ENCODE peak calls at places on chromosomes 1 and 21, in six cellular contexts. One of them, this sample, is unnamed.

GRCh38 chr1:206693029-206693428 is 8.3 kb downstream of the MAPKAPK2 start:
- DNase-seq in left ventricle myocardium inferior: peak; percentile 90
- DNase-seq in colonic mucosa: no peak
- DNase-seq in IMR-90: peak; percentile 85
- DNase-seq in mammary epithelial cell: no peak
- DNase-seq in neuronal stem cell: no peak
- DNase-seq in this sample: no peak

GRCh38 chr1:236575523-236575922 is 28.8 kb downstream of the HEATR1 start:
- DNase-seq in left ventricle myocardium inferior: no peak
- DNase-seq in colonic mucosa: no peak
- DNase-seq in IMR-90: peak; percentile 47
- DNase-seq in mammary epithelial cell: no peak
- DNase-seq in neuronal stem cell: no peak
- DNase-seq in this sample: no peak

GRCh38 chr1:195105773-195106172 is 1502.5 kb downstream of the KCNT2 start:
- DNase-seq in left ventricle myocardium inferior: no peak
- DNase-seq in colonic mucosa: no peak
- DNase-seq in IMR-90: peak; percentile 10
- DNase-seq in mammary epithelial cell: no peak
- DNase-seq in neuronal stem cell: no peak
- DNase-seq in this sample: no peak

GRCh38 chr1:209041936-209042335 is 541.6 kb upstream of the CAMK1G start:
- DNase-seq in left ventricle myocardium inferior: no peak
- DNase-seq in colonic mucosa: no peak
- DNase-seq in IMR-90: no peak
- DNase-seq in mammary epithelial cell: peak; percentile 39
- DNase-seq in neuronal stem cell: no peak
- DNase-seq in this sample: no peak

GRCh38 chr1:17075470-17076255 is 21.8 kb upstream of the SDHB start:
- DNase-seq in left ventricle myocardium inferior: no peak
- DNase-seq in colonic mucosa: peak; percentile 51
- DNase-seq in IMR-90: no peak
- DNase-seq in mammary epithelial cell: no peak
- DNase-seq in neuronal stem cell: no peak
- DNase-seq in this sample: no peak

GRCh38 chr1:9317591-9318331 is 25.1 kb downstream of the SPSB1 start:
- DNase-seq in left ventricle myocardium inferior: peak; percentile 34
- DNase-seq in colonic mucosa: no peak
- DNase-seq in IMR-90: peak; percentile 74
- DNase-seq in mammary epithelial cell: no peak
- DNase-seq in neuronal stem cell: no peak
- DNase-seq in this sample: no peak

GRCh38 chr21:46399686-46400085 is 59.0 kb upstream of the DIP2A start:
- DNase-seq in left ventricle myocardium inferior: no peak
- DNase-seq in colonic mucosa: no peak
- DNase-seq in IMR-90: no peak
- DNase-seq in mammary epithelial cell: peak; percentile 24
- DNase-seq in neuronal stem cell: no peak
- DNase-seq in this sample: no peak

GRCh38 chr1:174262747-174263241 is 103.5 kb downstream of the RABGAP1L start:
- DNase-seq in left ventricle myocardium inferior: no peak
- DNase-seq in colonic mucosa: no peak
- DNase-seq in IMR-90: peak; percentile 65
- DNase-seq in mammary epithelial cell: peak; percentile 70
- DNase-seq in neuronal stem cell: peak; percentile 31
- DNase-seq in this sample: peak; percentile 28

GRCh38 chr1:40880813-40881549 is 18.8 kb upstream of the CITED4 start:
- DNase-seq in left ventricle myocardium inferior: no peak
- DNase-seq in colonic mucosa: no peak
- DNase-seq in IMR-90: no peak
- DNase-seq in mammary epithelial cell: peak; percentile 82
- DNase-seq in neuronal stem cell: no peak
- DNase-seq in this sample: no peak

GRCh38 chr21:42734323-42734971 is 81.0 kb downstream of the PDE9A start:
- DNase-seq in left ventricle myocardium inferior: no peak
- DNase-seq in colonic mucosa: no peak
- DNase-seq in IMR-90: no peak
- DNase-seq in mammary epithelial cell: no peak
- DNase-seq in neuronal stem cell: no peak
- DNase-seq in this sample: no peak

GRCh38 chr1:104238991-104239390 is 489.3 kb downstream of the AMY1C start:
- DNase-seq in left ventricle myocardium inferior: no peak
- DNase-seq in colonic mucosa: no peak
- DNase-seq in IMR-90: no peak
- DNase-seq in mammary epithelial cell: no peak
- DNase-seq in neuronal stem cell: peak; percentile 32
- DNase-seq in this sample: no peak

GRCh38 chr1:151574575-151575529 is 34.7 kb downstream of the TUFT1 start:
- DNase-seq in left ventricle myocardium inferior: no peak
- DNase-seq in colonic mucosa: peak; percentile 27
- DNase-seq in IMR-90: peak; percentile 87
- DNase-seq in mammary epithelial cell: peak; percentile 60
- DNase-seq in neuronal stem cell: no peak
- DNase-seq in this sample: no peak

GRCh38 chr1:10756842-10757241 is 39.6 kb downstream of the CASZ1 start:
- DNase-seq in left ventricle myocardium inferior: no peak
- DNase-seq in colonic mucosa: no peak
- DNase-seq in IMR-90: no peak
- DNase-seq in mammary epithelial cell: no peak
- DNase-seq in neuronal stem cell: no peak
- DNase-seq in this sample: no peak

GRCh38 chr1:10760566-10761502 is 35.6 kb downstream of the CASZ1 start:
- DNase-seq in left ventricle myocardium inferior: no peak
- DNase-seq in colonic mucosa: no peak
- DNase-seq in IMR-90: no peak
- DNase-seq in mammary epithelial cell: no peak
- DNase-seq in neuronal stem cell: no peak
- DNase-seq in this sample: no peak

GRCh38 chr1:10762153-10762523 is 34.3 kb downstream of the CASZ1 start:
- DNase-seq in left ventricle myocardium inferior: no peak
- DNase-seq in colonic mucosa: no peak
- DNase-seq in IMR-90: no peak
- DNase-seq in mammary epithelial cell: no peak
- DNase-seq in neuronal stem cell: no peak
- DNase-seq in this sample: no peak

GRCh38 chr1:10761503-10762152 is 34.8 kb downstream of the CASZ1 start:
- DNase-seq in left ventricle myocardium inferior: no peak
- DNase-seq in colonic mucosa: peak; percentile 71
- DNase-seq in IMR-90: no peak
- DNase-seq in mammary epithelial cell: no peak
- DNase-seq in neuronal stem cell: no peak
- DNase-seq in this sample: peak; percentile 65

DNA sequence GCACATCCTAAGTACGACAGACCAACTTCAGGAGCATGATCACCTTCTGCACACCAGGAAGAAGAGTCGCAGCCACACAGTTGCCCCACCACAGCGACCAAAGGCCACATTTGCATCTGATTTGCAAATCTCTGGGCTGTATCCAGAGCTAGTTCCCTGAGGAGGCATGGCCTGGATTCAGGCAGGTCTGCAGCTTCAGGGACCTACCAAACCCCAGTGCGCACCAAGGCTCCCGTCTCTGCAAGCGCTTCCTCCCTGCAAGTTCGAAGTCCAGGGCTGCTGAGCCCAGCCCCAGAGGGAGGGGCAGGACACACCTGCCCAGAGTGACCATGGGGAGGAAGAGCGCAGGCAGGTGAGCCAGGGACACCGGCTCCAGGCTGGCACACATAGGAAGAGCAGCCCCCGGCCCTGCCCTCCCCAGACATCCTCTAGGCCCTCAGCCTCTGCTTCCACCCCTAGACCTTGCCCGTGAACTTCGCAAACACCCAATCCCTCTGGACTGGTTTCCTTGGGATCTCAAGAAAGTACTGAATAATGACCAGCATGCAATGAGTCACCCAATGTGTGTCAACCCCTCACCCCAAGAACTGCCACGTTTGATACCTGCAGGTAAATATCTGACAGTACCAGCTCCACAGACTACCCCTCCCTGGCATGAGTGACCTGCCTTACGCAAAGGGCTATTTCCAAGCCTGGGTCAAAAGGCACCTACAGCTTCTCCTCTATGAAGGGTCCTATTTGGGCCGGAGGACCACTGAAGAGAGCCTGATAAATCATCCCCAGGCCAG is 36.8 kb downstream of the CASZ1 start:
- DNase-seq in left ventricle myocardium inferior: no peak
- DNase-seq in colonic mucosa: peak; percentile 92
- DNase-seq in IMR-90: no peak
- DNase-seq in mammary epithelial cell: no peak
- DNase-seq in neuronal stem cell: no peak
- DNase-seq in this sample: peak; percentile 94
- H3K4me1 ChIP-seq in left ventricle myocardium inferior: peaks cover 98% of the 10 kb centered on the region
- H3K4me1 ChIP-seq in colonic mucosa: peaks cover 41% of the 10 kb centered on the region
- H3K4me1 ChIP-seq in IMR-90: no peaks in the 10 kb centered on the region
- H3K4me1 ChIP-seq in mammary epithelial cell: peaks cover 9% of the 10 kb centered on the region
- H3K4me1 ChIP-seq in neuronal stem cell: peaks cover 21% of the 10 kb centered on the region
- H3K4me1 ChIP-seq in this sample: peaks cover 74% of the 10 kb centered on the region

GRCh38 chr1:33338495-33339211 is 17.8 kb upstream of the A3GALT2 start:
- DNase-seq in left ventricle myocardium inferior: peak; percentile 57
- DNase-seq in colonic mucosa: no peak
- DNase-seq in IMR-90: peak; percentile 87
- DNase-seq in mammary epithelial cell: peak; percentile 75
- DNase-seq in neuronal stem cell: no peak
- DNase-seq in this sample: no peak
- H3K4me1 ChIP-seq in left ventricle myocardium inferior: peaks cover 100% of the 10 kb centered on the region
- H3K4me1 ChIP-seq in colonic mucosa: peaks cover 28% of the 10 kb centered on the region
- H3K4me1 ChIP-seq in IMR-90: peaks cover 52% of the 10 kb centered on the region
- H3K4me1 ChIP-seq in mammary epithelial cell: peaks cover 95% of the 10 kb centered on the region
- H3K4me1 ChIP-seq in neuronal stem cell: peaks cover 58% of the 10 kb centered on the region
- H3K4me1 ChIP-seq in this sample: peaks cover 80% of the 10 kb centered on the region

DNA sequence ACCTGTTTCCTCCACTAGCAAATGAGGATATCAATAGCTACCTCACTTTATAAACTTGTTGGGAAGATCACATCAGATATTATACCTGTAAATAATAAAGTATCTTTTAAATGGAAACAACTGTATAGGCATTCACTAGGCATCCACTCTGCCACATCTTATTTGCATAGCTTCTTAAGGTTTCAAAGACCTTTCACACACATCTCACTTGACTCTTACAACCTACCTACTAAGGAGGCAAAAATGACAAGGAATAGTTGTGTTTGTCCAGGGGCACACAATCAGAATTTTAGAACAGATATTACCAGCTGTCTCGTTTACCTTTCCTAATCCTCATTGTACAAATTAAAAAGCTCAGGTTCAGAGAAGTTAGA is 51.5 kb downstream of the VANGL2 start:
- DNase-seq in left ventricle myocardium inferior: no peak
- DNase-seq in colonic mucosa: no peak
- DNase-seq in IMR-90: no peak
- DNase-seq in mammary epithelial cell: no peak
- DNase-seq in neuronal stem cell: no peak
- DNase-seq in this sample: no peak
- H3K4me1 ChIP-seq in left ventricle myocardium inferior: peaks cover 5% of the 10 kb centered on the region
- H3K4me1 ChIP-seq in colonic mucosa: peaks cover 11% of the 10 kb centered on the region
- H3K4me1 ChIP-seq in IMR-90: no peaks in the 10 kb centered on the region
- H3K4me1 ChIP-seq in mammary epithelial cell: no peaks in the 10 kb centered on the region
- H3K4me1 ChIP-seq in neuronal stem cell: no peaks in the 10 kb centered on the region
- H3K4me1 ChIP-seq in this sample: no peaks in the 10 kb centered on the region

GRCh38 chr1:247561711-247562110 is 12.8 kb downstream of the GCSAML start:
- DNase-seq in left ventricle myocardium inferior: no peak
- DNase-seq in colonic mucosa: no peak
- DNase-seq in IMR-90: no peak
- DNase-seq in mammary epithelial cell: no peak
- DNase-seq in neuronal stem cell: no peak
- DNase-seq in this sample: no peak
- H3K4me1 ChIP-seq in left ventricle myocardium inferior: no peaks in the 10 kb centered on the region
- H3K4me1 ChIP-seq in colonic mucosa: no peaks in the 10 kb centered on the region
- H3K4me1 ChIP-seq in IMR-90: no peaks in the 10 kb centered on the region
- H3K4me1 ChIP-seq in mammary epithelial cell: no peaks in the 10 kb centered on the region
- H3K4me1 ChIP-seq in neuronal stem cell: no peaks in the 10 kb centered on the region
- H3K4me1 ChIP-seq in this sample: no peaks in the 10 kb centered on the region

DNA sequence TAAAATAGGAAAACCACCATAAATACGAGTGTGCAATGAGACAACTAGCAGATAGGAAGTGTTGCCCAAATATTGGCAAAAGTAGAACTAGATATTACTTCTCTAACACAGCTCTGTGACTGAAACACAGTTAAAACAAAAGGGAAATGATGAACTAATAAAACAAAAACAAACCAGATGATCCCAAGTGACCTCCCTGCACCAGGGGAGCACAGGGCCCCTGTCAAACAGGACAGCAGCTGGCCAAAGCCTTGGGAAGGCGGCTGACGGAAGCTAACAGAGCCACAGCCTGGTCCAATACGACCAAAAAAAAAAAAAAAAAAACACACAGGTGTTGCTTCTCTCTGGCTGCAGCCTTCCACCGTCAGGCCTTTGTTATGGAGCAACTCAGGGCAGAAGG is 17.8 kb downstream of the ZBTB17 start:
- DNase-seq in left ventricle myocardium inferior: no peak
- DNase-seq in colonic mucosa: no peak
- DNase-seq in IMR-90: no peak
- DNase-seq in mammary epithelial cell: no peak
- DNase-seq in neuronal stem cell: no peak
- DNase-seq in this sample: no peak
- H3K4me1 ChIP-seq in left ventricle myocardium inferior: peaks cover 67% of the 10 kb centered on the region
- H3K4me1 ChIP-seq in colonic mucosa: no peaks in the 10 kb centered on the region
- H3K4me1 ChIP-seq in IMR-90: peaks cover 23% of the 10 kb centered on the region
- H3K4me1 ChIP-seq in mammary epithelial cell: peaks cover 22% of the 10 kb centered on the region
- H3K4me1 ChIP-seq in neuronal stem cell: peaks cover 12% of the 10 kb centered on the region
- H3K4me1 ChIP-seq in this sample: peaks cover 6% of the 10 kb centered on the region

GRCh38 chr1:245172026-245172425 is 17.2 kb downstream of the KIF26B start:
- DNase-seq in left ventricle myocardium inferior: no peak
- DNase-seq in colonic mucosa: no peak
- DNase-seq in IMR-90: no peak
- DNase-seq in mammary epithelial cell: no peak
- DNase-seq in neuronal stem cell: no peak
- DNase-seq in this sample: no peak
- H3K4me1 ChIP-seq in left ventricle myocardium inferior: no peaks in the 10 kb centered on the region
- H3K4me1 ChIP-seq in colonic mucosa: no peaks in the 10 kb centered on the region
- H3K4me1 ChIP-seq in IMR-90: no peaks in the 10 kb centered on the region
- H3K4me1 ChIP-seq in mammary epithelial cell: no peaks in the 10 kb centered on the region
- H3K4me1 ChIP-seq in neuronal stem cell: no peaks in the 10 kb centered on the region
- H3K4me1 ChIP-seq in this sample: no peaks in the 10 kb centered on the region

DNA sequence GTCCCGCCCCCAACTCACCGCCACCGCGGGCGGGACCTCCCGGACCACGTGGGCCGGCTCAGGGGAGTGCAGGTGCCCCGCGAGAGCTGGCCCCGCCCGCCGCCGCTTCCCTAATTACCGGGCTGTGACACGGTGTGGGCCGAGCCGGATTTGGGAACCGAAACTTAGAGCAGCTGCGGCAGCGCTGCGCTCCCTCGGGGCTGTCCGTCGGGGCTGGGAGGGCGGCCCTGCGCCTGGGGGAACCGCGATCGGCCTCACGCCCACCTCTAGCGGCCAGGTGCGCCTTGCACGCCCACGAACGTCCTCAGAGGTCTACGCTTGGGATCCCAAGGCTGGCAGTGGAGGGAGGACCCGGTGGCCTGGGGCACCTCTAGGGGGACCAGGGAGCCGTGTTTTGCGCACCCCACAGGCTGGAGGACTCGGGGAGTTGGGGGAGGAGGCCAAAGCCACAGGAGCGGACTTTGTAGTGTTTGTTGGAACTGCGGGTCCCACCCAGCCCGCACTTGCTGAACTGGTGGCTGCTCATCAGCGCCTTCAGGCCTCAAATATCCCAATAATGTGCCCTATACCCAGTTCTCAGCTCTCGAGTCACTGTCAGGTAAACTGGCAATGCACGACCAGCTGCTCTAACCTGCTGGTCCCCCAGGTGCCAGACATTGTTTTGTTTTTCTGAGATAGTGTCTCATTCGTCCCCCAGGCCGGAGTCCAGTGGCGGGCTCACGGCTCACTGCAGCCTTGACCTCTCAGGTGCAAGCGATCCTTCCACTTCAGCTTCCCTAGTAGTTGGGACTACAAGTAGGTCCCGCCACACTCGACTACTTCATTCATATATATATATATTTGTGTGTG is 781 bp upstream of the NADK start:
- DNase-seq in left ventricle myocardium inferior: peak; percentile 80
- DNase-seq in colonic mucosa: peak; percentile 93
- DNase-seq in IMR-90: no peak
- DNase-seq in mammary epithelial cell: peak; percentile 75
- DNase-seq in neuronal stem cell: peak; percentile 41
- DNase-seq in this sample: peak; percentile 97
- H3K4me1 ChIP-seq in left ventricle myocardium inferior: peaks cover 93% of the 10 kb centered on the region
- H3K4me1 ChIP-seq in colonic mucosa: peaks cover 50% of the 10 kb centered on the region
- H3K4me1 ChIP-seq in IMR-90: peaks cover 22% of the 10 kb centered on the region
- H3K4me1 ChIP-seq in mammary epithelial cell: peaks cover 35% of the 10 kb centered on the region
- H3K4me1 ChIP-seq in neuronal stem cell: peaks cover 25% of the 10 kb centered on the region
- H3K4me1 ChIP-seq in this sample: peaks cover 72% of the 10 kb centered on the region